ENCODE peak calls at places on chromosomes 1 and 21, in eight cellular contexts. L is lung; O is CD8-positive, alpha-beta memory T cell; K is endothelial cell of umbilical vein; X is IMR-90; G is RWPE2; V is tibial artery; P is pancreas. S is an unnamed sample.

GRCh38 chr1:161081519-161081918 is 7.8 kb downstream of the NECTIN4 start:
- DNase-seq in L (no peak), V (no peak), G (no peak), X (no peak), K (no peak), P (no peak), O (no peak), S (no peak)

GRCh38 chr1:235423214-235423652 is 56.0 kb downstream of the TBCE start:
- DNase-seq in O (peak; percentile 24), P (no peak), V (no peak), G (no peak), X (no peak), L (no peak), K (no peak), S (no peak)

GRCh38 chr1:153422450-153423068 is 6.2 kb downstream of the S100A7A start:
- DNase-seq in P (peak; percentile 53), G (no peak), V (peak; percentile 67), X (peak; percentile 64), K (peak; percentile 70), O (peak; percentile 44), L (peak; percentile 66), S (peak; percentile 67)

GRCh38 chr1:197917813-197918646 is 858 bp downstream of the LHX9 start:
- DNase-seq in V (no peak), L (no peak), K (peak; percentile 38), G (no peak), O (no peak), P (no peak), X (no peak), S (no peak)

GRCh38 chr21:16330340-16331319 is 600.8 kb downstream of the USP25 start:
- DNase-seq in G (no peak), P (no peak), O (no peak), L (no peak), V (peak; percentile 34), K (peak; percentile 87), X (peak; percentile 75), S (no peak)

GRCh38 chr1:167111853-167112455 is 18.1 kb downstream of the STYXL2 start:
- DNase-seq in O (no peak), P (no peak), X (no peak), G (no peak), K (no peak), L (no peak), V (no peak), S (no peak)

GRCh38 chr21:38383411-38384245 is 114.6 kb downstream of the ERG start:
- DNase-seq in G (no peak), K (no peak), O (no peak), P (no peak), V (no peak), X (no peak), L (no peak), S (no peak)

GRCh38 chr1:9350011-9350907 is 57.6 kb downstream of the SPSB1 start:
- DNase-seq in P (no peak), X (peak; percentile 65), K (no peak), O (no peak), V (peak; percentile 62), G (no peak), L (no peak), S (peak; percentile 51)

GRCh38 chr1:54052470-54052933 is 502 bp downstream of the TMEM59 start:
- DNase-seq in G (no peak), K (peak; percentile 55), L (peak; percentile 35), V (peak; percentile 24), O (peak; percentile 18), P (peak; percentile 30), X (peak; percentile 62), S (no peak)

GRCh38 chr1:214280386-214281029 is 451 bp upstream of the SMYD2 start:
- DNase-seq in L (peak; percentile 41), K (peak; percentile 48), V (peak; percentile 37), P (peak; percentile 33), X (peak; percentile 37), G (no peak), O (no peak), S (peak; percentile 29)

GRCh38 chr1:228101614-228101993 is 1.5 kb downstream of the C1orf35 start:
- DNase-seq in V (no peak), X (no peak), P (no peak), L (no peak), O (no peak), K (no peak), G (no peak), S (no peak)

GRCh38 chr1:226001852-226002666 is 2.9 kb upstream of the SDE2 start:
- DNase-seq in P (peak; percentile 86), K (peak; percentile 92), O (peak; percentile 32), G (no peak), V (peak; percentile 82), X (no peak), L (peak; percentile 71), S (peak; percentile 40)

GRCh38 chr1:205259361-205259832 is 31.7 kb downstream of the TMCC2 start:
- DNase-seq in V (no peak), O (no peak), X (peak; percentile 54), L (no peak), G (no peak), P (no peak), K (no peak), S (peak; percentile 37)

GRCh38 chr1:183551924-183552323 is 38.3 kb downstream of the NCF2 start:
- DNase-seq in G (no peak), X (no peak), P (no peak), K (no peak), L (no peak), V (no peak), O (no peak), S (no peak)

GRCh38 chr1:80047791-80048190 is 1041.3 kb upstream of the ADGRL4 start:
- DNase-seq in P (no peak), K (no peak), O (no peak), X (peak; percentile 66), L (no peak), G (no peak), V (no peak), S (no peak)

GRCh38 chr21:44527983-44528633 is 11.9 kb downstream of the KRTAP10-1 start:
- DNase-seq in X (no peak), P (no peak), V (peak; percentile 9), O (no peak), K (no peak), G (peak; percentile 59), L (no peak), S (peak; percentile 6)

GRCh38 chr21:37257526-37257966 is 9.6 kb downstream of the VPS26C start:
- DNase-seq in V (no peak), G (no peak), X (peak; percentile 24), K (peak; percentile 56), O (no peak), P (peak; percentile 20), L (no peak), S (peak; percentile 23)

GRCh38 chr1:155499953-155500621 is 62.5 kb downstream of the ASH1L start:
- DNase-seq in P (no peak), O (no peak), L (no peak), X (no peak), V (no peak), K (peak; percentile 32), G (no peak), S (no peak)

GRCh38 chr1:3060112-3060511 is 8.9 kb upstream of the PRDM16 start:
- DNase-seq in V (no peak), X (no peak), L (no peak), P (peak; percentile 14), G (no peak), K (no peak), O (no peak), S (no peak)

GRCh38 chr1:182817802-182818201 is 21.3 kb upstream of the DHX9 start:
- DNase-seq in G (no peak), K (no peak), O (no peak), X (no peak), L (no peak), P (no peak), V (no peak), S (no peak)

GRCh38 chr1:201214461-201214860 is 23.8 kb downstream of the IGFN1 start:
- DNase-seq in K (no peak), P (no peak), X (no peak), L (no peak), O (no peak), V (no peak), G (peak; percentile 9), S (no peak)

GRCh38 chr1:183915634-183916510 is 111.0 kb downstream of the RGL1 start:
- DNase-seq in V (peak; percentile 70), G (no peak), L (peak; percentile 78), K (peak; percentile 97), P (peak; percentile 66), X (peak; percentile 99), O (peak; percentile 43), S (peak; percentile 47)

GRCh38 chr1:90402893-90403849 is 313.9 kb downstream of the BARHL2 start:
- DNase-seq in O (no peak), V (no peak), X (peak; percentile 95), K (peak; percentile 99), P (peak; percentile 77), G (peak; percentile 83), L (peak; percentile 42), S (no peak)

GRCh38 chr1:181117648-181118449 is 29.3 kb downstream of the IER5 start:
- DNase-seq in L (peak; percentile 93), X (peak; percentile 67), O (no peak), V (no peak), P (no peak), G (peak; percentile 92), K (no peak), S (no peak)
- H3K27ac ChIP-seq in L (no peak overlapping the region), X (no peak overlapping the region), O (no peak overlapping the region), V (no peak overlapping the region), P (no peak overlapping the region), G (peak overlapping the region; percentile 91), K (no peak overlapping the region), S (peak overlapping the region; percentile 50)

GRCh38 chr1:1305300-1306069 is 2.2 kb downstream of the ACAP3 start:
- DNase-seq in G (peak; percentile 90), O (peak; percentile 63), V (peak; percentile 77), L (peak; percentile 69), K (peak; percentile 21), X (peak; percentile 71), P (no peak), S (peak; percentile 75)
- H3K4me3 ChIP-seq in G (peak overlapping the region; percentile 15), O (peak overlapping the region; percentile 62), V (peak overlapping the region; percentile 80), L (no peak overlapping the region), K (no peak overlapping the region), X (peak overlapping the region; percentile 93), P (no peak overlapping the region), S (peak overlapping the region; percentile 81)

DNA sequence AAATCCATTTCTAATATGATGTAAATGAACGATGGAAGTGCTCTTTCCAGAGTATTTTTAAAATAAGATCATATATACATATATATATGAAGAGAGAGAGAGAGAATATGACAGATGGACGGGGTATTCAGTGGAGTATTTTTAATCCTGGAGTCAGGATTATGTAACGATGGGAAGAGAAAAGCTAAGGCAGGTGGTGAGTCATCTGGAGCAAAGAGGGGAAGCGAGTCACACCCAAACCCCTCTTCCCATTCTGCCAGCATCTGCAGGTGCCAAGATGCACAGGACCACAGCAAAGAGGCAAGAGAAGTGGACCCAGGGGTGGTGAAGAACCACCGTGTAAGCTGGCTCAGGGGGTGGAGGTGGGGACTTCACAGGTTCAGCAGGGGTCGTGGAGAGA is 102.7 kb upstream of the GRIK3 start:
- DNase-seq in K (no peak), L (no peak), G (no peak), O (no peak), V (no peak), X (no peak), P (no peak), S (no peak)
- H3K27me3 ChIP-seq in K (no peaks in the 10 kb centered on the region), L (no peaks in the 10 kb centered on the region), G (peaks cover 18% of the 10 kb centered on the region), O (no peaks in the 10 kb centered on the region), V (no peaks in the 10 kb centered on the region), X (no peaks in the 10 kb centered on the region), P (no peaks in the 10 kb centered on the region), S (peaks cover 81% of the 10 kb centered on the region)

DNA sequence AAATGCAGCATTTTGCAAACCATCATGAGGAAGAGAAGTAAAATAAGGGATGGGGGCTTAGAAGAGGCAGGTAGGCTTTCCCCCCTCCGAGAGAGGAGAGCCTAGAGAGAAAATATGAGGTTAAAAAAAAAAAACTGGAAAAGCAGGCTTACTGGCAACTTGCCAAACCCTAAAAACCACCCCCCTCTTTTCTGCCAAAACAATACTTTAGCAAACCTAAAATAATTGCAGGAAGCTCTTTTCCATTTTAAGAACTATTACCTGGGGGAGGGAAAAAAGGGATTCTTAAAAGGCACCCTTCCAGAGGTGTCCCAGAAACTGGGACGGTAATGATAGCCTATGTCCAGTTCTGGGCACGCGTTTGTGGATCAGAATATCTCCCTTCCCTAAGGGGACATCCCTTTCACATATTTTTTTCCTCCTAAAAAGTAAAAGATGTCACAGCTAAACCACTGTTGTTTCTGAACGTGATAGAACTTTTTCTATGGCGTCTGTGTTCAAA is 1.2 kb upstream of the NFIA start:
- DNase-seq in O (no peak), G (no peak), P (no peak), L (no peak), X (no peak), V (no peak), K (no peak), S (no peak)
- H3K27ac ChIP-seq in O (peak overlapping the region; percentile 21), G (peak overlapping the region; percentile 85), P (peak overlapping the region; percentile 92), L (peak overlapping the region; percentile 100), X (no peak overlapping the region), V (peak overlapping the region; percentile 99), K (peak overlapping the region; percentile 22), S (peak overlapping the region; percentile 98)

S was measured in left ventricle myocardium inferior.